ENCODE peak calls at places on chromosomes 1 and 21, in eight cellular contexts. One of them, this sample, is unnamed.

GRCh38 chr1:206079130-206079529 is 26.2 kb downstream of the RHEX start:
- DNase-seq in cardiac muscle cell: no peak
- DNase-seq in fibroblast of pulmonary artery: no peak
- DNase-seq in foreskin fibroblast: no peak
- DNase-seq in BJ: no peak
- DNase-seq in cardiac fibroblast: no peak
- DNase-seq in left ventricle myocardium inferior: no peak
- DNase-seq in HFF-Myc: no peak
- DNase-seq in this sample: no peak

GRCh38 chr1:58515794-58516401 is 30.6 kb downstream of the OMA1 start:
- DNase-seq in cardiac muscle cell: peak; percentile 88
- DNase-seq in fibroblast of pulmonary artery: peak; percentile 91
- DNase-seq in foreskin fibroblast: peak; percentile 88
- DNase-seq in BJ: peak; percentile 10
- DNase-seq in cardiac fibroblast: peak; percentile 90
- DNase-seq in left ventricle myocardium inferior: no peak
- DNase-seq in HFF-Myc: peak; percentile 67
- DNase-seq in this sample: peak; percentile 80

GRCh38 chr21:29218749-29219148 is 80.0 kb upstream of the BACH1 start:
- DNase-seq in cardiac muscle cell: no peak
- DNase-seq in fibroblast of pulmonary artery: no peak
- DNase-seq in foreskin fibroblast: no peak
- DNase-seq in BJ: no peak
- DNase-seq in cardiac fibroblast: no peak
- DNase-seq in left ventricle myocardium inferior: no peak
- DNase-seq in HFF-Myc: no peak
- DNase-seq in this sample: no peak

GRCh38 chr21:46458315-46459023 is at the start of gene DIP2A:
- DNase-seq in cardiac muscle cell: peak; percentile 98
- DNase-seq in fibroblast of pulmonary artery: peak; percentile 97
- DNase-seq in foreskin fibroblast: peak; percentile 99
- DNase-seq in BJ: peak; percentile 78
- DNase-seq in cardiac fibroblast: peak; percentile 98
- DNase-seq in left ventricle myocardium inferior: peak; percentile 95
- DNase-seq in HFF-Myc: peak; percentile 82
- DNase-seq in this sample: peak; percentile 98

GRCh38 chr1:176102700-176103244 is 104.3 kb downstream of the COP1 start:
- DNase-seq in cardiac muscle cell: peak; percentile 3
- DNase-seq in fibroblast of pulmonary artery: peak; percentile 5
- DNase-seq in foreskin fibroblast: no peak
- DNase-seq in BJ: no peak
- DNase-seq in cardiac fibroblast: no peak
- DNase-seq in left ventricle myocardium inferior: no peak
- DNase-seq in HFF-Myc: no peak
- DNase-seq in this sample: no peak

GRCh38 chr1:55718758-55719671 is 503.9 kb upstream of the USP24 start:
- DNase-seq in cardiac muscle cell: peak; percentile 99
- DNase-seq in fibroblast of pulmonary artery: peak; percentile 99
- DNase-seq in foreskin fibroblast: peak; percentile 99
- DNase-seq in BJ: peak; percentile 100
- DNase-seq in cardiac fibroblast: peak; percentile 99
- DNase-seq in left ventricle myocardium inferior: peak; percentile 20
- DNase-seq in HFF-Myc: peak; percentile 96
- DNase-seq in this sample: peak; percentile 100

GRCh38 chr21:45530423-45531113 is 11.7 kb downstream of the SLC19A1 start:
- DNase-seq in cardiac muscle cell: no peak
- DNase-seq in fibroblast of pulmonary artery: no peak
- DNase-seq in foreskin fibroblast: no peak
- DNase-seq in BJ: no peak
- DNase-seq in cardiac fibroblast: no peak
- DNase-seq in left ventricle myocardium inferior: peak; percentile 7
- DNase-seq in HFF-Myc: no peak
- DNase-seq in this sample: no peak

GRCh38 chr21:43345746-43346409 is 81.1 kb downstream of the SIK1 start:
- DNase-seq in cardiac muscle cell: peak; percentile 97
- DNase-seq in fibroblast of pulmonary artery: peak; percentile 96
- DNase-seq in foreskin fibroblast: peak; percentile 68
- DNase-seq in BJ: no peak
- DNase-seq in cardiac fibroblast: peak; percentile 93
- DNase-seq in left ventricle myocardium inferior: no peak
- DNase-seq in HFF-Myc: no peak
- DNase-seq in this sample: peak; percentile 48

GRCh38 chr1:118077331-118078055 is 107.5 kb downstream of the SPAG17 start:
- DNase-seq in cardiac muscle cell: peak; percentile 63
- DNase-seq in fibroblast of pulmonary artery: peak; percentile 61
- DNase-seq in foreskin fibroblast: peak; percentile 67
- DNase-seq in BJ: no peak
- DNase-seq in cardiac fibroblast: peak; percentile 64
- DNase-seq in left ventricle myocardium inferior: no peak
- DNase-seq in HFF-Myc: no peak
- DNase-seq in this sample: peak; percentile 41

GRCh38 chr1:18256318-18257235 is 149.0 kb downstream of the IGSF21 start:
- DNase-seq in cardiac muscle cell: peak; percentile 48
- DNase-seq in fibroblast of pulmonary artery: peak; percentile 23
- DNase-seq in foreskin fibroblast: peak; percentile 28
- DNase-seq in BJ: no peak
- DNase-seq in cardiac fibroblast: peak; percentile 15
- DNase-seq in left ventricle myocardium inferior: peak; percentile 27
- DNase-seq in HFF-Myc: peak; percentile 2
- DNase-seq in this sample: peak; percentile 2

GRCh38 chr1:7335224-7335879 is 435.7 kb upstream of the VAMP3 start:
- DNase-seq in cardiac muscle cell: no peak
- DNase-seq in fibroblast of pulmonary artery: no peak
- DNase-seq in foreskin fibroblast: no peak
- DNase-seq in BJ: no peak
- DNase-seq in cardiac fibroblast: no peak
- DNase-seq in left ventricle myocardium inferior: no peak
- DNase-seq in HFF-Myc: no peak
- DNase-seq in this sample: no peak

GRCh38 chr1:162016616-162017015 is 7.1 kb downstream of the OLFML2B start:
- DNase-seq in cardiac muscle cell: no peak
- DNase-seq in fibroblast of pulmonary artery: no peak
- DNase-seq in foreskin fibroblast: peak; percentile 57
- DNase-seq in BJ: no peak
- DNase-seq in cardiac fibroblast: no peak
- DNase-seq in left ventricle myocardium inferior: no peak
- DNase-seq in HFF-Myc: no peak
- DNase-seq in this sample: no peak

GRCh38 chr21:33302796-33303195 is 22.0 kb upstream of the IFNAR1 start:
- DNase-seq in cardiac muscle cell: no peak
- DNase-seq in fibroblast of pulmonary artery: no peak
- DNase-seq in foreskin fibroblast: no peak
- DNase-seq in BJ: no peak
- DNase-seq in cardiac fibroblast: no peak
- DNase-seq in left ventricle myocardium inferior: no peak
- DNase-seq in HFF-Myc: no peak
- DNase-seq in this sample: no peak

GRCh38 chr1:201226178-201226514 is 35.5 kb downstream of the IGFN1 start:
- DNase-seq in cardiac muscle cell: no peak
- DNase-seq in fibroblast of pulmonary artery: no peak
- DNase-seq in foreskin fibroblast: no peak
- DNase-seq in BJ: no peak
- DNase-seq in cardiac fibroblast: no peak
- DNase-seq in left ventricle myocardium inferior: no peak
- DNase-seq in HFF-Myc: no peak
- DNase-seq in this sample: no peak

GRCh38 chr21:45548711-45549491 is 6.7 kb upstream of the SLC19A1 start:
- DNase-seq in cardiac muscle cell: no peak
- DNase-seq in fibroblast of pulmonary artery: no peak
- DNase-seq in foreskin fibroblast: no peak
- DNase-seq in BJ: no peak
- DNase-seq in cardiac fibroblast: no peak
- DNase-seq in left ventricle myocardium inferior: peak; percentile 2
- DNase-seq in HFF-Myc: no peak
- DNase-seq in this sample: no peak

GRCh38 chr1:163202833-163203451 is at the start of gene RGS5:
- DNase-seq in cardiac muscle cell: peak; percentile 66
- DNase-seq in fibroblast of pulmonary artery: peak; percentile 62
- DNase-seq in foreskin fibroblast: peak; percentile 41
- DNase-seq in BJ: no peak
- DNase-seq in cardiac fibroblast: peak; percentile 67
- DNase-seq in left ventricle myocardium inferior: no peak
- DNase-seq in HFF-Myc: no peak
- DNase-seq in this sample: peak; percentile 41

GRCh38 chr1:211327341-211327921 is 798 bp downstream of the TRAF5 start:
- DNase-seq in cardiac muscle cell: peak; percentile 78
- DNase-seq in fibroblast of pulmonary artery: peak; percentile 75
- DNase-seq in foreskin fibroblast: peak; percentile 81
- DNase-seq in BJ: no peak
- DNase-seq in cardiac fibroblast: peak; percentile 71
- DNase-seq in left ventricle myocardium inferior: no peak
- DNase-seq in HFF-Myc: no peak
- DNase-seq in this sample: peak; percentile 56

GRCh38 chr1:52139817-52140540 is 1.9 kb upstream of the ZFYVE9 start:
- DNase-seq in cardiac muscle cell: peak; percentile 92
- DNase-seq in fibroblast of pulmonary artery: peak; percentile 93
- DNase-seq in foreskin fibroblast: peak; percentile 92
- DNase-seq in BJ: no peak
- DNase-seq in cardiac fibroblast: peak; percentile 90
- DNase-seq in left ventricle myocardium inferior: no peak
- DNase-seq in HFF-Myc: peak; percentile 31
- DNase-seq in this sample: peak; percentile 85

GRCh38 chr1:204420039-204421004 is 8.7 kb upstream of the PPP1R15B start:
- DNase-seq in cardiac muscle cell: no peak
- DNase-seq in fibroblast of pulmonary artery: no peak
- DNase-seq in foreskin fibroblast: no peak
- DNase-seq in BJ: no peak
- DNase-seq in cardiac fibroblast: no peak
- DNase-seq in left ventricle myocardium inferior: no peak
- DNase-seq in HFF-Myc: no peak
- DNase-seq in this sample: no peak

GRCh38 chr21:33975548-33976081 is 60.0 kb upstream of the ATP5PO start:
- DNase-seq in cardiac muscle cell: no peak
- DNase-seq in fibroblast of pulmonary artery: no peak
- DNase-seq in foreskin fibroblast: peak; percentile 49
- DNase-seq in BJ: no peak
- DNase-seq in cardiac fibroblast: no peak
- DNase-seq in left ventricle myocardium inferior: no peak
- DNase-seq in HFF-Myc: no peak
- DNase-seq in this sample: peak; percentile 19

GRCh38 chr1:15154480-15155036 is 1.0 kb downstream of the TMEM51 start:
- DNase-seq in cardiac muscle cell: peak; percentile 47
- DNase-seq in fibroblast of pulmonary artery: no peak
- DNase-seq in foreskin fibroblast: peak; percentile 33
- DNase-seq in BJ: no peak
- DNase-seq in cardiac fibroblast: no peak
- DNase-seq in left ventricle myocardium inferior: peak; percentile 31
- DNase-seq in HFF-Myc: no peak
- DNase-seq in this sample: no peak

GRCh38 chr1:31640964-31641363 is 3.7 kb downstream of the PEF1 start:
- DNase-seq in cardiac muscle cell: no peak
- DNase-seq in fibroblast of pulmonary artery: no peak
- DNase-seq in foreskin fibroblast: no peak
- DNase-seq in BJ: no peak
- DNase-seq in cardiac fibroblast: no peak
- DNase-seq in left ventricle myocardium inferior: no peak
- DNase-seq in HFF-Myc: no peak
- DNase-seq in this sample: no peak

GRCh38 chr1:31642366-31642765 is 2.3 kb downstream of the PEF1 start:
- DNase-seq in cardiac muscle cell: no peak
- DNase-seq in fibroblast of pulmonary artery: no peak
- DNase-seq in foreskin fibroblast: no peak
- DNase-seq in BJ: no peak
- DNase-seq in cardiac fibroblast: no peak
- DNase-seq in left ventricle myocardium inferior: no peak
- DNase-seq in HFF-Myc: no peak
- DNase-seq in this sample: no peak

GRCh38 chr1:31639543-31639942 is 5.1 kb downstream of the PEF1 start:
- DNase-seq in cardiac muscle cell: peak; percentile 76
- DNase-seq in fibroblast of pulmonary artery: peak; percentile 77
- DNase-seq in foreskin fibroblast: peak; percentile 84
- DNase-seq in BJ: no peak
- DNase-seq in cardiac fibroblast: peak; percentile 61
- DNase-seq in left ventricle myocardium inferior: no peak
- DNase-seq in HFF-Myc: no peak
- DNase-seq in this sample: no peak

GRCh38 chr1:31637915-31638673 is 6.6 kb downstream of the PEF1 start:
- DNase-seq in cardiac muscle cell: no peak
- DNase-seq in fibroblast of pulmonary artery: no peak
- DNase-seq in foreskin fibroblast: peak; percentile 15
- DNase-seq in BJ: no peak
- DNase-seq in cardiac fibroblast: no peak
- DNase-seq in left ventricle myocardium inferior: no peak
- DNase-seq in HFF-Myc: no peak
- DNase-seq in this sample: no peak

DNA sequence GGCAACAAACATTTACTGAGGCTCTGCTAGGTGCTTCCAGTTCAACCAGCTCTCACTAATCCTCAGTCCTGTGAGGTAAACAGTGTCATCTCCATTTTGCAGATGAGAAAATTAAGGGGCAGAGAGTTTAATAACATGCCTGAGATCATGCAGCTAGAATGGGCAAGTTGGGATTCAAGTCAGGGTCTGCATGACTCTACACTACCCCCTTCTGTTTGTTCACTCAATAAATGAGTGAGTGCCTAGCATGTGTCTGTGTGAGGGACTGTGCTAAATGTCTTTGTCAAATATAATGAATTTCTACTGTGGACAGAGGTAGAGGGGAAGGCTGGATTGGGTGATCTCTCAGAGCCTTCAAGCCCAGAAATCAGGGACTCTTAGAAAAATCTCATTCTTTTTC is 4.5 kb downstream of the PEF1 start:
- DNase-seq in cardiac muscle cell: no peak
- DNase-seq in fibroblast of pulmonary artery: no peak
- DNase-seq in foreskin fibroblast: no peak
- DNase-seq in BJ: no peak
- DNase-seq in cardiac fibroblast: no peak
- DNase-seq in left ventricle myocardium inferior: no peak
- DNase-seq in HFF-Myc: no peak
- DNase-seq in this sample: no peak
- TF ChIP-seq CTCF in cardiac muscle cell: no peak
- TF ChIP-seq CTCF in fibroblast of pulmonary artery: no peak
- TF ChIP-seq CTCF in foreskin fibroblast: no peak
- TF ChIP-seq CTCF in BJ: no peak
- TF ChIP-seq CTCF in cardiac fibroblast: no peak
- TF ChIP-seq CTCF in left ventricle myocardium inferior: no peak
- TF ChIP-seq CTCF in HFF-Myc: no peak
- TF ChIP-seq CTCF in this sample: no peak

GRCh38 chr1:228210076-228210651 is 2.3 kb downstream of the OBSCN start:
- DNase-seq in cardiac muscle cell: no peak
- DNase-seq in fibroblast of pulmonary artery: no peak
- DNase-seq in foreskin fibroblast: no peak
- DNase-seq in BJ: no peak
- DNase-seq in cardiac fibroblast: no peak
- DNase-seq in left ventricle myocardium inferior: peak; percentile 60
- DNase-seq in HFF-Myc: no peak
- DNase-seq in this sample: no peak
- H3K4me3 ChIP-seq in cardiac muscle cell: peak overlapping the region; percentile 4
- H3K4me3 ChIP-seq in fibroblast of pulmonary artery: no peak overlapping the region
- H3K4me3 ChIP-seq in foreskin fibroblast: no peak overlapping the region
- H3K4me3 ChIP-seq in BJ: no peak overlapping the region
- H3K4me3 ChIP-seq in cardiac fibroblast: no peak overlapping the region
- H3K4me3 ChIP-seq in left ventricle myocardium inferior: peak overlapping the region; percentile 77
- H3K4me3 ChIP-seq in HFF-Myc: no peak overlapping the region
- H3K4me3 ChIP-seq in this sample: no peak overlapping the region

GRCh38 chr1:195804547-195804946 is 803.7 kb downstream of the KCNT2 start:
- DNase-seq in cardiac muscle cell: no peak
- DNase-seq in fibroblast of pulmonary artery: no peak
- DNase-seq in foreskin fibroblast: no peak
- DNase-seq in BJ: no peak
- DNase-seq in cardiac fibroblast: no peak
- DNase-seq in left ventricle myocardium inferior: no peak
- DNase-seq in HFF-Myc: no peak
- DNase-seq in this sample: no peak
- TF ChIP-seq CTCF in cardiac muscle cell: no peak
- TF ChIP-seq CTCF in fibroblast of pulmonary artery: no peak
- TF ChIP-seq CTCF in foreskin fibroblast: no peak
- TF ChIP-seq CTCF in BJ: no peak
- TF ChIP-seq CTCF in cardiac fibroblast: no peak
- TF ChIP-seq CTCF in left ventricle myocardium inferior: no peak
- TF ChIP-seq CTCF in HFF-Myc: no peak
- TF ChIP-seq CTCF in this sample: no peak

GRCh38 chr1:11188858-11189451 is at the start of gene ANGPTL7:
- DNase-seq in cardiac muscle cell: no peak
- DNase-seq in fibroblast of pulmonary artery: no peak
- DNase-seq in foreskin fibroblast: no peak
- DNase-seq in BJ: no peak
- DNase-seq in cardiac fibroblast: no peak
- DNase-seq in left ventricle myocardium inferior: no peak
- DNase-seq in HFF-Myc: no peak
- DNase-seq in this sample: no peak
- H3K4me3 ChIP-seq in cardiac muscle cell: no peak within 1 kb of the TSS
- H3K4me3 ChIP-seq in fibroblast of pulmonary artery: no peak within 1 kb of the TSS
- H3K4me3 ChIP-seq in foreskin fibroblast: no peak within 1 kb of the TSS
- H3K4me3 ChIP-seq in BJ: no peak within 1 kb of the TSS
- H3K4me3 ChIP-seq in cardiac fibroblast: no peak within 1 kb of the TSS
- H3K4me3 ChIP-seq in left ventricle myocardium inferior: peak within 1 kb of the TSS; percentile 1
- H3K4me3 ChIP-seq in HFF-Myc: no peak within 1 kb of the TSS
- H3K4me3 ChIP-seq in this sample: no peak within 1 kb of the TSS